ENCODE peak calls at places on chromosomes 4 and X, in six cellular contexts. B, R, X, A, D and C are unnamed samples.

GRCh38 chrX:130916636-130917422 is 13.8 kb upstream of the ENOX2 start:
- DNase-seq in X (no peak), R (peak), A (peak), D (peak), B (no peak), C (peak)

GRCh38 chr4:1547863-1548637 is 136.1 kb downstream of the FAM53A start:
- DNase-seq in X (no peak), D (peak), B (no peak), R (peak), A (peak), C (no peak)

GRCh38 chr4:138401330-138401729 is 159.2 kb upstream of the SLC7A11 start:
- DNase-seq in R (peak), B (no peak), A (peak), D (peak), X (no peak), C (no peak)

GRCh38 chr4:108118505-108118904 is 50.2 kb downstream of the LEF1 start:
- DNase-seq in A (no peak), X (no peak), R (no peak), B (no peak), D (no peak), C (no peak)

GRCh38 chr4:163534056-163534455 is 39.6 kb downstream of the TMA16 start:
- DNase-seq in X (no peak), B (no peak), R (no peak), D (no peak), A (no peak), C (no peak)

GRCh38 chr4:141571368-141571767 is 65.0 kb upstream of the IL15 start:
- DNase-seq in X (no peak), D (no peak), A (no peak), B (no peak), R (no peak), C (no peak)

GRCh38 chr4:137454767-137455166 is 77.5 kb downstream of the PCDH18 start:
- DNase-seq in R (no peak), D (no peak), B (no peak), X (no peak), A (no peak), C (no peak)

GRCh38 chrX:118657413-118657812 is 70.0 kb upstream of the IL13RA1 start:
- DNase-seq in D (no peak), A (no peak), B (no peak), X (no peak), R (no peak), C (no peak)

GRCh38 chrX:139600105-139600504 is 69.6 kb downstream of the F9 start:
- DNase-seq in X (no peak), A (no peak), D (no peak), B (no peak), R (no peak), C (no peak)
- TF ChIP-seq CTCF in X (no peak), A (no peak), D (no peak), B (no peak), R (no peak), C (no peak)

DNA sequence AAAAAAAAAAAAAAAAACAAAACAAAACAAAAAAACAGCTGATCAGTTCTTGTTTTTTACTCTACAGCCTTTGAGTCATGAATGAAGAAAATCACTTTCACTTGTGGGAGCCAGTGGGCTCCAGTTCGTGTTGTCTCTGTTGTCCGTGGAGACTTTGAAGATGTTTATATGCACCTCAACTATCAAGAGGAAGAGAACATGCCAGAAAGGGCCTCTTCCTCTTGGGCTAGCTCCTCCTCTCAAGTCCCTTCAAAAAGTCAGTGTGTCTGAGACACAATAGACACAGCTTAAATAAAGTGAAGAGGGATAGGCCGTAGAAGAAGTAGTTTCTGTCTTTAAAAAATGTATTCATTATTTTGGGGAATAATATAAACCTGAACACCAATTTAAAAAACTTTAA is 182.7 kb downstream of the KDR start:
- DNase-seq in A (no peak), R (no peak), D (no peak), X (no peak), B (no peak), C (no peak)
- H3K4me3 ChIP-seq in A (no peak), R (no peak), D (no peak), X (no peak), B (no peak), C (no peak)

GRCh38 chr4:75724867-75725724 is 719 bp downstream of the USO1 start:
- DNase-seq in B (peak), D (peak), R (peak), X (peak), A (peak), C (peak)
- TF ChIP-seq POLR2A in B (no peak), D (no peak), R (no peak), X (no peak), A (no peak), C (no peak)

DNA sequence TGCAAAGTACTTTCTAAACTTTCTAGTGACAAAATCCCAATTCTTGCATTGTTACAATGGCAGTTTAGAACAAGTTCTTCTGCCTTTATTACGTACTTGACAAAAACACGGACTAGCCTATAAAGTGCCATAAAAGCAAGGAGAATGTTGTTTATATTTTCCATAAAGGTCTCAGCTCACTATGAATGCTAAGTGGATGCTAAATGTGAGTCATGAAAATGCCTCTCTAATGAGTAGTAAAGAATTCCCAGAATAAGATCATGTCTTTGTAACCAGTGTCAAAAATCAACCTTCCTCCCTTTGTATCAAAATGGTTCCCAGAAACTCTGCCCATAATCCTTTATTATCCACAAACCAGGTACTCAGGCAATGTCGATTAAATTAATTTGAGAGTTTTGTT is 539.8 kb upstream of the SLIT2 start:
- DNase-seq in D (no peak), R (no peak), X (no peak), A (no peak), B (no peak), C (no peak)
- TF ChIP-seq CTCF in D (no peak), R (no peak), X (no peak), A (no peak), B (no peak), C (no peak)

DNA sequence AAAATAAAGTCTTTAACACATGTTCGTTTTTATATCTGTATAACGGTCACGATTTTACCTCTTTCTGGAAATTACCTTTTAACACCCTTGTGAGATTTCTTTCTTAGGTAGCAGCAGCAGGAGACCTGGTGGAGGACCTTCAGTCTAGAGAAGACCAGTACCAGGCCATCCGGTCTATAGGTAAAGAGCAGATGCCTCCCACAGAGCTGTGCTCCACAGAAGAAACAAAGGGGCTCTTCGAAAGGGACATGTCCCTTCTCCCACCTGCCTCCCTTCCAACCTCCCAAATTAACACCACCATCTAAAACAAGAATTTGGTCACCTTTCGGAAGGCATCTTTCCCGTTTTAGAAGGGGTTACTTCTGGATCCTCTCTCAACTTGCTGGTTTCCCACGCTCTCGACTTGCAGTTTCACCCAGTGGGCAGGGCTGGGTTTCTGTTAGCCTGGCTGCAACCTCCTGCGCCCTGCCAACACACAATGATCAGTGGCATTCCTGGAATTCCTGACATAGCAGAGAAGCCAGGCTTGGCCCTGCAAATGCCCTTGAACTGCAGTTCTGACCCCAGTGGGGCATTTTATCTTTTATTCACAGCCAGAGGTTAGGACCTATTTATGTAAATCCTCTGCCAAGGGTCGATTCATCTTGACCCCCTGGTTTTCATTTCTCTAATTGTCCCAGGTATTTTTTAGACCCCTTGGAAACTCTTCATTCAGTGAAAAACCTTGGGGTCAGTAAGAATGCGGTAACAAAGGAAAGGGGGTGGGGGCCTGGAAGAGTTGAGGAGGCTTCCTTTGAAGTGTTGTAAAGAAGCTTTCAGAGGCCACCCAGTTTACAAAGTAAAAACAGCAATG is 217.8 kb downstream of the ZNF674 start:
- DNase-seq in D (no peak), B (no peak), R (peak), A (peak), X (no peak), C (no peak)
- H3K4me3 ChIP-seq in D (no peak), B (no peak), R (peak), A (no peak), X (no peak), C (no peak)

GRCh38 chrX:41350150-41350975 is 16.4 kb downstream of the DDX3X start:
- DNase-seq in D (no peak), A (no peak), X (no peak), B (no peak), R (no peak), C (peak)
- TF ChIP-seq POLR2A in D (no peak), A (no peak), X (no peak), B (no peak), R (no peak), C (peak)

GRCh38 chr4:106691749-106692148 is 323.2 kb upstream of the GIMD1 start:
- DNase-seq in D (no peak), R (no peak), B (no peak), A (no peak), X (no peak), C (no peak)
- TF ChIP-seq CTCF in D (no peak), R (no peak), B (no peak), A (no peak), X (no peak), C (no peak)

GRCh38 chr4:76799139-76799538 is 98.8 kb downstream of the SOWAHB start:
- DNase-seq in A (no peak), D (no peak), R (no peak), X (no peak), B (no peak), C (peak)
- H3K4me3 ChIP-seq in A (no peak), D (no peak), R (no peak), X (no peak), B (no peak), C (no peak)